ENCODE peak calls at places on chromosomes 11 and 22, in nine cellular contexts. J, S, Z, Q, Y, M, D, N and W are unnamed samples.

GRCh38 chr11:16081756-16082531 is 274.4 kb downstream of the SOX6 start:
- DNase-seq in N (no peak), Z (no peak), J (no peak), Y (no peak), Q (no peak), S (no peak), M (no peak), D (no peak), W (no peak)

GRCh38 chr22:44728761-44729261 is 23.6 kb upstream of the ARHGAP8 start:
- DNase-seq in D (peak; percentile 57), S (no peak), J (no peak), Q (no peak), Y (peak; percentile 53), M (no peak), Z (no peak), N (no peak), W (no peak)

GRCh38 chr11:12914401-12914912 is 94.7 kb upstream of the RASSF10 start:
- DNase-seq in M (peak; percentile 64), Z (peak; percentile 89), N (peak; percentile 77), D (no peak), S (no peak), Y (peak; percentile 75), J (peak; percentile 76), Q (peak; percentile 33), W (no peak)

GRCh38 chr11:100719809-100720221 is 32.7 kb downstream of the ARHGAP42 start:
- DNase-seq in N (no peak), J (no peak), D (peak; percentile 58), Y (no peak), Z (no peak), M (no peak), S (no peak), Q (peak; percentile 79), W (no peak)

GRCh38 chr11:65589444-65590239 is 6.0 kb downstream of the KCNK7 start:
- DNase-seq in N (no peak), S (peak; percentile 27), Z (no peak), D (no peak), Q (no peak), M (no peak), J (no peak), Y (no peak), W (no peak)

GRCh38 chr11:23272095-23272494 is 411.8 kb upstream of the CCDC179 start:
- DNase-seq in S (no peak), M (no peak), Z (no peak), J (no peak), Y (no peak), D (no peak), N (no peak), Q (no peak), W (no peak)

GRCh38 chr11:28615542-28615941 is 507.4 kb downstream of the METTL15 start:
- DNase-seq in Q (no peak), J (no peak), N (no peak), Z (no peak), D (no peak), M (no peak), S (no peak), Y (no peak), W (no peak)

GRCh38 chr11:74929431-74930363 is 19.2 kb downstream of the XRRA1 start:
- DNase-seq in J (peak; percentile 93), M (peak; percentile 90), N (peak; percentile 66), Y (peak; percentile 19), Q (peak; percentile 95), S (peak; percentile 52), Z (peak; percentile 66), D (peak; percentile 69), W (peak; percentile 90)

GRCh38 chr11:109423114-109423859 is 1.3 kb downstream of the C11orf87 start:
- DNase-seq in J (peak; percentile 13), Q (no peak), D (no peak), N (no peak), M (peak; percentile 17), Y (no peak), Z (peak; percentile 61), S (no peak), W (no peak)

GRCh38 chr11:73551697-73552096 is 46.2 kb downstream of the FAM168A start:
- DNase-seq in Q (no peak), J (peak; percentile 75), Y (no peak), M (no peak), Z (no peak), S (no peak), D (no peak), N (no peak), W (no peak)

DNA sequence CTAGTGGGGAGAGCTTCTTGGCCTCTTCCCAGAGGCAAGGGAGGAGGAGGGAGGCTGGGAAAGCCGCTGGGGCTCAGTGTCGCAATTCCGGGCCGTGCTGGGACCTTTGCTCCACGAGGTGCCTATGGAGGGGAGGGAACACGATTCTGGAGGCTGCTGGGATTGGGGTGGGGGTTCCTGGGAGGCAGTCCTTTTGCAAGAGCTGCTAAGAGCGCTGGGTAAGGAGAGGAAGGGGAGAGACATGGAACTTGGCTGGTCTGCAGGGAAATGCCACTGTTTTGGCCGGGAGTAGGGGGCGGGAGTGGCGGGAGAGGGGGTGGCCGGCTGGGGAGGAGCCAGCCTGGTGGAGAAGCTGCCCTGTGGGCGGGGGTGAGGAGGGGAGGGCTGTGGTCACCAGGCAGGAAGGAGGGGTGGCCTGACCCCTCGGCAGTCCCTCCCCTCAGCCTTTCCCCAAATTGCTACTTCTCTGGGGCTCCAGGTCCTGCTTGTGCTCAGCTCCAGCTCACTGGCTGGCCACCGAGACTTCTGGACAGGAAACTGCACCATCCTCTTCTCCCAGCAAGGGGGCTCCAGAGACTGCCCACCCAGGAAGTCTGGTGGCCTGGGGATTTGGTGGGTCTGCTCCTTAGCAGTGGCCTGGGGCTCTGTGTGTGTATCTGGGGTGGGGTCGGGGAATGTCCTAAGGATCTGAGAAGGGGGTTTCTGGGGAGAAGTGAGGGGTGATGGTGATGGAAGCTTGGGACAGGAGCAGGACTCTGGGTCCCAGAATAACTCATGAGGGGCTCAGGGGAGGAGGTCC is at the start of gene NR1H3:
- DNase-seq in Z (peak; percentile 78), J (peak; percentile 75), Q (peak; percentile 66), N (peak; percentile 92), S (no peak), Y (peak; percentile 86), M (peak; percentile 58), D (peak; percentile 90), W (no peak)
- H3K4me3 ChIP-seq in Z (peak within 1 kb of the TSS; percentile 29), J (no peak within 1 kb of the TSS), Q (peak within 1 kb of the TSS; percentile 4), N (peak within 1 kb of the TSS; percentile 41), S (no peak within 1 kb of the TSS), Y (peak within 1 kb of the TSS; percentile 64), M (peak within 1 kb of the TSS; percentile 33), D (peak within 1 kb of the TSS; percentile 38), W (no peak within 1 kb of the TSS)

GRCh38 chr22:32800158-32800557 is 1.3 kb upstream of the TIMP3 start:
- DNase-seq in M (no peak), Z (no peak), J (no peak), Y (peak; percentile 62), S (no peak), N (no peak), Q (no peak), D (no peak), W (no peak)

GRCh38 chr22:32801436-32802290 is at the start of gene TIMP3:
- DNase-seq in Q (peak; percentile 82), Z (peak; percentile 89), N (peak; percentile 92), D (peak; percentile 86), Y (peak; percentile 94), M (peak; percentile 69), J (peak; percentile 95), S (no peak), W (no peak)

GRCh38 chr22:32799516-32799915 is 2.0 kb upstream of the TIMP3 start:
- DNase-seq in D (no peak), Z (no peak), S (no peak), N (no peak), J (no peak), Q (no peak), M (no peak), Y (no peak), W (no peak)

GRCh38 chr22:32802291-32802826 is 854 bp downstream of the TIMP3 start:
- DNase-seq in M (no peak), Y (no peak), Q (no peak), S (no peak), J (no peak), Z (no peak), N (no peak), D (no peak), W (no peak)

GRCh38 chr22:32801001-32801435 is 487 bp upstream of the TIMP3 start:
- DNase-seq in N (no peak), J (no peak), Q (no peak), Z (no peak), Y (no peak), D (no peak), S (no peak), M (no peak), W (no peak)
- H3K27ac ChIP-seq in N (peak overlapping the region; percentile 91), J (peak overlapping the region; percentile 41), Q (peak overlapping the region; percentile 61), Z (no peak overlapping the region), Y (peak overlapping the region; percentile 96), D (peak overlapping the region; percentile 28), S (no peak overlapping the region), M (no peak overlapping the region), W (no peak overlapping the region)

DNA sequence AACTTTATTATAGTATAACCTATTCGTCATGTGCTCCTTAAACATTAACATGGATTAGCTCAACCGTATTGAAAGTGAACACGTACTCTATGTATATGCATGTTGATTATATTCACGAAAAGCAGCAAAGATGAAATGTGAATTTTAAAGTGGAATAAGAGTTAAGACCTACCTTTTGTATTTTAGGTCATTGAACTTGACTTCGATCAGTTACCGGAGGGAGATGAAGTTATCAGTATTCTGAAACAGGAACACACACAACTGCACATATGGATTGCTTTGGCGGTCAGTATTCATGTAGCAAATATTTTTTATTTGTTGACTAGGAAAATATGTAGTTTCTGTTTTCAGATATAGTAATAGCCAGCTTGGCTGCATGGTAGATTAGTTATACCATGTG is 1.4 kb downstream of the CTR9 start:
- DNase-seq in Z (no peak), N (no peak), Y (no peak), M (no peak), S (no peak), Q (no peak), D (no peak), J (no peak), W (no peak)
- H3K4me3 ChIP-seq in Z (no peak overlapping the region), N (peak overlapping the region; percentile 94), Y (peak overlapping the region; percentile 84), M (peak overlapping the region; percentile 93), S (peak overlapping the region; percentile 88), Q (no peak overlapping the region), D (no peak overlapping the region), J (no peak overlapping the region), W (peak overlapping the region; percentile 94)

DNA sequence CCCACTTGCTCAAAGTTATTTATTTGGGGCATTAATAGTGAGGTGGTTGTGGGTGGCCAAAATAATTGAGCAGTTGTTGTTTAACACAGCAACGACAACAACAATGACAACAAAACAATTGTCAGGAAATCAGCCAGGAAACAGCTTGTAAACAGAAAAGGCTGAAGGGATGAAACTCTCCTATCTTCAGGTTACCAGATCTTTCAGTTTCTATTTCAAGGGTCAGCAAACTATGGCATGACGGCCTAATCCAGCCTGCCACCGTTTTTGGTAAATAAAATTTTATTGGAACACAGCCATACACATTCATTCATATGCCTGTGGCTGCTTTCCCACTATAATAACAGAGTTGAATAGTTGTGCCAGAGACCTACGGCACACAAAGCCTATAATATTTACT is 76.2 kb upstream of the MTMR2 start:
- DNase-seq in N (no peak), Q (no peak), Y (no peak), Z (no peak), J (no peak), M (no peak), D (no peak), S (no peak), W (no peak)
- H3K27ac ChIP-seq in N (peak overlapping the region; percentile 70), Q (no peak overlapping the region), Y (peak overlapping the region; percentile 70), Z (no peak overlapping the region), J (no peak overlapping the region), M (no peak overlapping the region), D (peak overlapping the region; percentile 70), S (no peak overlapping the region), W (no peak overlapping the region)